ENCODE peak calls at places on chromosomes 12 and 14, in eight cellular contexts. L is BE2C; F is right cardiac atrium; V is CD8-positive, alpha-beta memory T cell; U is HCT116; T is colonic mucosa; P is mammary epithelial cell; Q is neuronal stem cell. C is an unnamed sample.

GRCh38 chr12:80157640-80158039 is 58.3 kb downstream of the OTOGL start:
- DNase-seq in Q (no peak), T (no peak), P (no peak), U (no peak), L (no peak), V (no peak), F (no peak), C (no peak)

GRCh38 chr12:31217356-31218130 is 108.4 kb downstream of the SINHCAF start:
- DNase-seq in T (no peak), U (no peak), L (no peak), P (no peak), Q (no peak), V (no peak), F (no peak), C (no peak)

GRCh38 chr14:43706901-43707300 is 800.2 kb downstream of the FSCB start:
- DNase-seq in P (no peak), V (no peak), L (no peak), F (no peak), U (no peak), Q (no peak), T (no peak), C (no peak)

GRCh38 chr12:51949342-51950030 is 2.0 kb upstream of the ACVR1B start:
- DNase-seq in T (no peak), L (no peak), U (no peak), P (no peak), V (no peak), F (no peak), Q (no peak), C (no peak)

GRCh38 chr12:10167588-10167987 is 4.3 kb downstream of the OLR1 start:
- DNase-seq in L (no peak), Q (no peak), T (no peak), V (no peak), U (no peak), F (no peak), P (no peak), C (no peak)

GRCh38 chr12:94185801-94186200 is 37.4 kb downstream of the PLXNC1 start:
- DNase-seq in T (no peak), U (no peak), P (no peak), F (no peak), Q (no peak), L (no peak), V (no peak), C (no peak)

GRCh38 chr12:49909826-49910225 is 6.1 kb upstream of the FAIM2 start:
- DNase-seq in L (peak; percentile 40), P (peak; percentile 74), F (no peak), U (peak; percentile 48), T (no peak), Q (peak; percentile 49), V (no peak), C (no peak)

GRCh38 chr12:119208626-119209061 is 29.9 kb downstream of the HSPB8 start:
- DNase-seq in U (no peak), Q (peak; percentile 63), T (peak; percentile 45), L (peak; percentile 17), V (no peak), F (peak; percentile 94), P (peak; percentile 21), C (no peak)

GRCh38 chr14:63727231-63727735 is 582 bp downstream of the SGPP1 start:
- DNase-seq in F (peak; percentile 77), U (no peak), V (no peak), T (peak; percentile 48), L (peak; percentile 52), Q (no peak), P (peak; percentile 42), C (peak; percentile 2)

GRCh38 chr14:94158239-94158888 is 15.8 kb upstream of the PPP4R4 start:
- DNase-seq in F (no peak), P (peak; percentile 39), L (no peak), V (peak; percentile 34), Q (no peak), T (no peak), U (no peak), C (no peak)

GRCh38 chr14:69484444-69485113 is at the start of gene PLEKHD1:
- DNase-seq in T (peak; percentile 54), Q (peak; percentile 45), L (peak; percentile 26), P (peak; percentile 5), V (no peak), U (peak; percentile 18), F (peak; percentile 54), C (no peak)

GRCh38 chr12:43805857-43806736 is at the start of gene TWF1:
- DNase-seq in T (peak; percentile 88), P (peak; percentile 84), V (peak; percentile 91), F (peak; percentile 96), Q (peak; percentile 77), L (peak; percentile 91), U (peak; percentile 27), C (peak; percentile 76)

GRCh38 chr14:29897181-29897580 is 30.5 kb downstream of the PRKD1 start:
- DNase-seq in Q (no peak), P (no peak), T (no peak), U (no peak), F (no peak), L (no peak), V (no peak), C (no peak)

GRCh38 chr12:47904647-47905312 is at the start of gene VDR:
- DNase-seq in F (peak; percentile 89), T (peak; percentile 92), Q (peak; percentile 60), L (peak; percentile 74), V (peak; percentile 60), U (peak; percentile 87), P (peak; percentile 83), C (peak; percentile 62)

GRCh38 chr12:120662879-120663278 is 22.5 kb downstream of the CABP1 start:
- DNase-seq in T (no peak), L (no peak), F (no peak), Q (no peak), V (no peak), P (no peak), U (no peak), C (no peak)

GRCh38 chr12:131093971-131094830 is 140.5 kb downstream of the ADGRD1 start:
- DNase-seq in L (peak; percentile 5), V (no peak), T (no peak), P (no peak), Q (no peak), F (no peak), U (no peak), C (no peak)

GRCh38 chr14:51304428-51304827 is 64.4 kb downstream of the TMX1 start:
- DNase-seq in T (no peak), V (no peak), P (peak; percentile 80), U (no peak), Q (no peak), L (no peak), F (no peak), C (no peak)

GRCh38 chr14:93109572-93110481 is 5.9 kb downstream of the ITPK1 start:
- DNase-seq in U (no peak), L (no peak), T (no peak), V (no peak), P (no peak), F (no peak), Q (no peak), C (no peak)

GRCh38 chr12:67943295-67943892 is 45.9 kb upstream of the IFNG-AS1 start:
- DNase-seq in T (peak; percentile 86), P (peak; percentile 58), Q (peak; percentile 58), F (peak; percentile 59), V (peak; percentile 61), L (peak; percentile 45), U (peak; percentile 39), C (peak; percentile 3)

GRCh38 chr14:74868739-74869138 is 7.2 kb downstream of the PROX2 start:
- DNase-seq in T (no peak), F (no peak), Q (no peak), V (no peak), P (no peak), L (no peak), U (no peak), C (no peak)

GRCh38 chr14:104778694-104779331 is 16.7 kb downstream of the AKT1 start:
- DNase-seq in T (no peak), P (no peak), Q (no peak), L (no peak), V (no peak), F (peak; percentile 55), U (no peak), C (no peak)

DNA sequence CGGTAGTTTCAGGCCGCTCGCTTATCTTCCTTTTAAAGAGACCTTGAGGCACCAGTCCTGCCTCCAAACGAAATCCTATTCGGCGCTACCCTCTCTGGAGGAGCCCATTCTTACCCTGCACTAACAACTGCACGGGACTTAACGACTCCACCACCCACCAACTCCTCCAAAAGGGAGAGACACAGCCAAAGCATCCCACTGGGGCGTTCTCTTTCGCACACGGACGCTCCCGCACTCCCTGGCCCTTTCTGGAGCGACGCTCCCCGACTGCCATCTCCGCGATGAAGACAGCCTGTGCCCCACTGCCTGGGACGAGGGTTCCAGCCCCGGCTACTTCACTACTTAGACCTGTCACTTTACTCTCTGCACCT is 648 bp downstream of the GALC start:
- DNase-seq in L (no peak), Q (no peak), P (peak; percentile 2), U (no peak), V (no peak), F (no peak), T (peak; percentile 37), C (no peak)
- H3K4me3 ChIP-seq in L (peak overlapping the region; percentile 56), Q (no peak overlapping the region), P (peak overlapping the region; percentile 62), U (no peak overlapping the region), V (peak overlapping the region; percentile 89), F (peak overlapping the region; percentile 63), T (peak overlapping the region; percentile 58), C (peak overlapping the region; percentile 72)

DNA sequence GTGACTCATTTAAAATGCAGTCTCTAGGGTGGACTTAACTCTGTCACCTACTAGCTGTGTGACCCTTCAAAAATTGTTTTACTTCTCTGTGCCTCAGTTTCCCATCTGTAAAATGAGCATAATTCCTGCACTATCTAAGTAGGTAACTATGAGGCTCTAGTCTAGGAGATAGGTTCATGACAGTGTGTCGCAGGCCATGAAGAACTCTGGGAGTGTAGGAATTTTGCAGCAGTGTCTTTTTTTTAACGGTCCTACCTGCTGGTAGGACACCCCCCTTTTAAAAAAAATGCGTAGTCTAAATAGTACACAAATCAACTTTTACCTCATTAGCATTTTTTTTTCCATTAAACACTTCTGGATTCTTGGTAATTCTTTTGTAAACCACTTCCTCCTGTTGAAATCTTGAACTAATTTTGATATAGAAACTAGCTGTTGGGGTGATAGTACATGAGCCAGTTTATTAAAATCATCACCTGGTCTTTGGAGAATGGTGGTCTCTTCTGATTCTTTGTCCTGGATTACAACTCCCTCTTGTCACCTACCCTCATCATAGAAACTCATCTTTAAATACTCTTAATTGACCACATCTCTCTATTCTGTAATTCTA is 86.0 kb upstream of the SLC38A2 start:
- DNase-seq in L (no peak), U (no peak), T (no peak), Q (no peak), V (no peak), P (no peak), F (no peak), C (no peak)
- H3K4me1 ChIP-seq in L (no peaks in the 10 kb centered on the region), U (peaks cover 63% of the 10 kb centered on the region), T (peaks cover 4% of the 10 kb centered on the region), Q (peaks cover 3% of the 10 kb centered on the region), V (peaks cover 60% of the 10 kb centered on the region), P (peaks cover 43% of the 10 kb centered on the region), F (peaks cover 10% of the 10 kb centered on the region), C (peaks cover 31% of the 10 kb centered on the region)

GRCh38 chr14:95875831-95876768 is 532 bp upstream of the TUNAR start:
- DNase-seq in L (no peak), P (no peak), U (no peak), T (no peak), F (no peak), Q (peak; percentile 74), V (no peak), C (no peak)
- H3K4me3 ChIP-seq in L (no peak overlapping the region), P (no peak overlapping the region), U (no peak overlapping the region), T (no peak overlapping the region), F (peak overlapping the region; percentile 4), Q (peak overlapping the region; percentile 64), V (no peak overlapping the region), C (no peak overlapping the region)

GRCh38 chr12:122945047-122945592 is 21.1 kb downstream of the ABCB9 start:
- DNase-seq in P (no peak), L (no peak), T (no peak), V (no peak), U (no peak), Q (no peak), F (no peak), C (no peak)
- H3K4me1 ChIP-seq in P (peaks cover 58% of the 10 kb centered on the region), L (no peaks in the 10 kb centered on the region), T (peaks cover 19% of the 10 kb centered on the region), V (peaks cover 6% of the 10 kb centered on the region), U (peaks cover 71% of the 10 kb centered on the region), Q (peaks cover 7% of the 10 kb centered on the region), F (peaks cover 5% of the 10 kb centered on the region), C (peaks cover 6% of the 10 kb centered on the region)

C was measured in effector memory CD4-positive, alpha-beta T cell.